ENCODE peak calls at places on chromosomes 5 and 9, in six cellular contexts. A, Y, Q, C, L and F are unnamed samples.

GRCh38 chr5:175470756-175471155 is 7.6 kb upstream of the SFXN1 start:
- DNase-seq in L (no peak), Q (no peak), C (no peak), Y (no peak), A (no peak), F (no peak)

GRCh38 chr5:135030691-135031145 is 3.3 kb downstream of the PITX1 start:
- DNase-seq in C (no peak), A (peak), L (no peak), Y (no peak), Q (no peak), F (no peak)

GRCh38 chr5:137091473-137091872 is 407.7 kb downstream of the SPOCK1 start:
- DNase-seq in L (no peak), Q (peak), A (peak), C (peak), Y (no peak), F (no peak)

GRCh38 chr9:136016882-136017812 is 56.0 kb upstream of the UBAC1 start:
- DNase-seq in L (peak), Q (no peak), C (no peak), Y (no peak), A (no peak), F (peak)

GRCh38 chr9:33165263-33166151 is 1.6 kb downstream of the B4GALT1 start:
- DNase-seq in C (peak), A (no peak), L (peak), Y (peak), Q (peak), F (peak)

GRCh38 chr5:57383093-57383861 is 99.3 kb downstream of the ACTBL2 start:
- DNase-seq in A (peak), C (peak), Q (peak), Y (peak), L (no peak), F (no peak)

GRCh38 chr5:27908341-27908740 is 870.0 kb upstream of the CDH9 start:
- DNase-seq in Y (no peak), A (no peak), Q (no peak), L (no peak), C (peak), F (no peak)

GRCh38 chr9:114405294-114406034 is 17.7 kb upstream of the AKNA start:
- DNase-seq in Q (peak), A (peak), C (peak), Y (peak), L (peak), F (peak)

GRCh38 chr9:125732562-125732961 is 14.6 kb upstream of the PBX3 start:
- DNase-seq in C (peak), Y (no peak), A (peak), Q (no peak), L (no peak), F (no peak)

GRCh38 chr9:75452512-75452911 is 364.2 kb downstream of the OSTF1 start:
- DNase-seq in A (no peak), Y (no peak), Q (no peak), C (no peak), L (no peak), F (no peak)

GRCh38 chr9:87039809-87040392 is 92.6 kb upstream of the GAS1 start:
- DNase-seq in A (no peak), L (no peak), Y (no peak), Q (no peak), C (peak), F (no peak)

GRCh38 chr9:134335095-134335489 is 8.8 kb downstream of the RXRA start:
- DNase-seq in L (no peak), A (no peak), Y (no peak), C (peak), Q (no peak), F (no peak)

GRCh38 chr9:94951591-94952115 is 225.2 kb downstream of the AOPEP start:
- DNase-seq in L (peak), Y (no peak), Q (no peak), C (no peak), A (no peak), F (no peak)

GRCh38 chr9:116365056-116365471 is 211.5 kb downstream of the PAPPA start:
- DNase-seq in Q (peak), A (peak), Y (no peak), C (peak), L (peak), F (peak)

GRCh38 chr5:90365328-90365727 is 44.2 kb downstream of the CETN3 start:
- DNase-seq in Q (no peak), A (no peak), C (no peak), L (no peak), Y (no peak), F (no peak)

GRCh38 chr5:91025956-91026355 is 357.2 kb downstream of the ARRDC3 start:
- DNase-seq in Q (no peak), L (no peak), Y (no peak), A (no peak), C (no peak), F (no peak)

GRCh38 chr9:138069731-138070456 is 192.3 kb downstream of the CACNA1B start:
- DNase-seq in Q (no peak), Y (no peak), L (no peak), C (no peak), A (no peak), F (peak)

GRCh38 chr9:33686942-33687341 is 108.4 kb upstream of the PRSS3 start:
- DNase-seq in L (no peak), Q (no peak), A (no peak), C (no peak), Y (no peak), F (no peak)

GRCh38 chr5:103422756-103423155 is 139.8 kb downstream of the NUDT12 start:
- DNase-seq in L (no peak), C (no peak), Y (no peak), A (no peak), Q (no peak), F (no peak)

GRCh38 chr5:73115399-73116051 is 4.8 kb upstream of the TMEM171 start:
- DNase-seq in A (no peak), Y (no peak), Q (no peak), L (no peak), C (peak), F (no peak)
- TF ChIP-seq CTCF in A (no peak), Y (no peak), Q (no peak), L (no peak), C (no peak), F (no peak)

GRCh38 chr5:116685931-116686330 is 111.3 kb upstream of the SEMA6A start:
- DNase-seq in Y (no peak), L (no peak), A (no peak), Q (no peak), C (no peak), F (no peak)
- TF ChIP-seq CTCF in Y (no peak), L (no peak), A (no peak), Q (no peak), C (no peak), F (no peak)

GRCh38 chr9:99231708-99232107 is 9.6 kb downstream of the SEC61B start:
- DNase-seq in Y (peak), L (no peak), A (peak), Q (no peak), C (peak), F (no peak)
- TF ChIP-seq CTCF in Y (peak), L (no peak), A (peak), Q (peak), C (peak), F (no peak)

DNA sequence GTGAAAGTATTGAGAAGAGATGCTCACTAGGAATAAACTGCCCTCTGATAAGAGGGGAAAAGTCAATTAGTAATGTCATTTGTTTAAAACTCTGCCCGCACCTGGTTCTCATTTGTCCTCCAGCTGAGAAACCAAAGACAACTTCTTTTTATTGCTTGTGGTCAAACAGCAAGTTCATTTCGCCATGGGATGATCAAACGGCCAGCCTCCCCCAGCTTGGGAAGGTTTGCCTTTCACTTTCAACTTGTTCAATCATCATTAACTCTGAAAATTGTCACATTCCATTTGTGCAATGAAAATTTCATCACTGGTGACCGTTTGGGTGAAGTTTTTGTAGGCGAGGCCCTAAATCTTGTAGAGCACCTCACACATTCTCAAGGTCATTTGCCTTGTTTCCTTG is 117.8 kb downstream of the MARCHF3 start:
- DNase-seq in C (no peak), A (no peak), Y (peak), Q (no peak), L (no peak), F (no peak)
- TF ChIP-seq CTCF in C (no peak), A (no peak), Y (no peak), Q (no peak), L (no peak), F (no peak)

GRCh38 chr5:129096382-129096991 is 1.9 kb downstream of the ISOC1 start:
- DNase-seq in L (no peak), C (peak), A (peak), Q (no peak), Y (no peak), F (no peak)
- TF ChIP-seq CTCF in L (no peak), C (no peak), A (no peak), Q (no peak), Y (no peak), F (no peak)

GRCh38 chr9:137028281-137029057 is 432 bp upstream of the ABCA2 start:
- DNase-seq in Q (peak), A (peak), L (peak), C (peak), Y (peak), F (peak)
- TF ChIP-seq CTCF in Q (no peak), A (peak), L (peak), C (peak), Y (peak), F (no peak)

GRCh38 chr5:163350083-163350482 is 87.3 kb upstream of the CCNG1 start:
- DNase-seq in A (peak), C (peak), Y (peak), Q (no peak), L (no peak), F (no peak)
- TF ChIP-seq CTCF in A (no peak), C (no peak), Y (peak), Q (no peak), L (no peak), F (no peak)

GRCh38 chr5:78750281-78750680 is 101.7 kb upstream of the LHFPL2 start:
- DNase-seq in L (no peak), Q (no peak), C (no peak), Y (no peak), A (no peak), F (no peak)

GRCh38 chr5:78745985-78746384 is 97.4 kb upstream of the LHFPL2 start:
- DNase-seq in C (no peak), A (peak), L (no peak), Y (no peak), Q (no peak), F (no peak)

GRCh38 chr5:78746990-78747389 is 98.4 kb upstream of the LHFPL2 start:
- DNase-seq in Y (no peak), C (no peak), L (no peak), Q (no peak), A (peak), F (no peak)

GRCh38 chr5:78751872-78752271 is 103.3 kb upstream of the LHFPL2 start:
- DNase-seq in A (no peak), L (no peak), Q (no peak), Y (no peak), C (peak), F (no peak)

DNA sequence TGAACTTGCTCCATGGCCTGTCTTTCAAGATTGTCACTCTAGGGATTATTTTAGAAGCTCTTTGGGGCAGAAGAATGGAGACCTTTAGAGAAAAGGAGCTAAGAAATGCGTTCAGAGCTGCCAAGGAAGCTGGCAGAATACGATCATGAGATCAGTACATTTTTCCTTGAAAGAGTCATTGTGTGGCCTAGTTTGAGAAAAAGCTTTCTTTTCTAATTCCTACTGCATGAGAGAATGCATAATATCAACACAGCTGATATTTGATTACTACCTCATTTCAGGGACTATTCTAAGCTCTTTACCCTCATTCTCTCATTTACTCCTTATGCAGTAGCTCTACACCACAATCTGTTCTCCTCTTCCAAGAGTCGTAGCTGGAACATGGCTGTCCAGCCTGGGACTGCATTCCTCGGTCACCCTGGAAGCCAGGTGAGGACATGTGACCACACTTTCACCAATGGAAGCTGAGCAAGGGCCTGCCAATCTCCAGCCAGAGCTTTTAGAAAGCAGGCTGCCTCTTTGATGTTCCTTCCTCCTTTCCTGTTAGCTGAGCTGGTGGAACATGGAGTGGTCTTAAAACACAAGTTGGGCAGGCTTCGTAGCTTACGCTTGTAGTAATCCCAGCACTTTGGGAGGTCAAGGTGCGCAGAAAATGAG is 99.3 kb upstream of the LHFPL2 start:
- DNase-seq in C (no peak), A (peak), L (no peak), Q (no peak), Y (no peak), F (no peak)
- TF ChIP-seq CTCF in C (no peak), A (no peak), L (no peak), Q (no peak), Y (no peak), F (no peak)

GRCh38 chr5:142110046-142110531 is 1.5 kb downstream of the NDFIP1 start:
- DNase-seq in Q (no peak), L (peak), A (no peak), C (peak), Y (peak), F (no peak)

GRCh38 chr5:142110988-142111687 is 2.6 kb downstream of the NDFIP1 start:
- DNase-seq in Q (no peak), A (no peak), C (no peak), L (no peak), Y (no peak), F (no peak)

GRCh38 chr5:142109356-142110045 is 922 bp downstream of the NDFIP1 start:
- DNase-seq in C (peak), Q (peak), A (peak), Y (peak), L (peak), F (no peak)

GRCh38 chr5:142107729-142108431 is 699 bp upstream of the NDFIP1 start:
- DNase-seq in A (no peak), Q (no peak), C (no peak), L (no peak), Y (peak), F (no peak)

GRCh38 chr5:142108432-142109355 is at the start of gene NDFIP1:
- DNase-seq in Q (peak), Y (peak), C (peak), L (peak), A (peak), F (peak)
- TF ChIP-seq CTCF in Q (no peak), Y (no peak), C (no peak), L (no peak), A (no peak), F (no peak)